ENCODE peak calls at places on chromosomes 7 and 10, in five cellular contexts. M, N, H, Z and T are unnamed samples.

GRCh38 chr10:69854685-69855345 is 53.1 kb downstream of the COL13A1 start:
- DNase-seq in N (no peak), M (no peak), Z (no peak), H (no peak), T (no peak)

GRCh38 chr7:98616381-98617050 is 569 bp upstream of the NPTX2 start:
- DNase-seq in N (no peak), H (no peak), Z (no peak), M (no peak), T (peak)

GRCh38 chr10:122954731-122955050 is 664 bp upstream of the C10orf88 start:
- DNase-seq in M (no peak), N (no peak), Z (no peak), H (no peak), T (no peak)

GRCh38 chr7:93910076-93910994 is 4.0 kb downstream of the GNGT1 start:
- DNase-seq in N (no peak), H (peak), M (peak), Z (peak), T (no peak)

GRCh38 chr10:129323877-129324276 is 143.2 kb upstream of the MGMT start:
- DNase-seq in N (no peak), Z (no peak), M (no peak), H (no peak), T (no peak)

GRCh38 chr10:75505840-75506506 is 74.5 kb downstream of the LRMDA start:
- DNase-seq in Z (no peak), M (no peak), N (no peak), H (no peak), T (no peak)

GRCh38 chr10:80506189-80506575 is 31.5 kb upstream of the SH2D4B start:
- DNase-seq in N (no peak), M (no peak), Z (peak), H (peak), T (peak)

GRCh38 chr7:80637453-80637852 is 989 bp upstream of the CD36 start:
- DNase-seq in H (no peak), Z (no peak), M (no peak), N (no peak), T (no peak)

GRCh38 chr10:48234807-48235206 is 39.7 kb downstream of the FRMPD2 start:
- DNase-seq in M (no peak), H (no peak), N (no peak), Z (no peak), T (no peak)

GRCh38 chr10:118256825-118257570 is 85.1 kb downstream of the FAM204A start:
- DNase-seq in M (no peak), H (no peak), Z (no peak), N (no peak), T (peak)

GRCh38 chr7:145036592-145037386 is 200.9 kb upstream of the TPK1 start:
- DNase-seq in Z (peak), N (peak), H (peak), M (no peak), T (peak)

GRCh38 chr7:12893292-12893691 is 205.9 kb downstream of the ARL4A start:
- DNase-seq in N (no peak), H (no peak), M (no peak), Z (no peak), T (no peak)

GRCh38 chr7:118689403-118689802 is 464.9 kb downstream of the ANKRD7 start:
- DNase-seq in H (no peak), Z (no peak), N (no peak), M (no peak), T (no peak)

GRCh38 chr7:64839910-64840309 is 45.7 kb downstream of the ZNF138 start:
- DNase-seq in N (no peak), M (no peak), Z (no peak), H (no peak), T (no peak)

GRCh38 chr7:26117142-26117807 is 34.7 kb upstream of the NFE2L3 start:
- DNase-seq in H (peak), N (no peak), M (no peak), Z (no peak), T (peak)

GRCh38 chr10:44567471-44567870 is 182.6 kb upstream of the CXCL12 start:
- DNase-seq in M (no peak), H (peak), N (no peak), Z (peak), T (no peak)

GRCh38 chr10:45473126-45473525 is 99.1 kb downstream of the ALOX5 start:
- DNase-seq in M (no peak), H (no peak), Z (no peak), N (no peak), T (no peak)

GRCh38 chr10:96319754-96320514 is 15.7 kb downstream of the DNTT start:
- DNase-seq in H (no peak), Z (no peak), M (no peak), N (no peak), T (no peak)

GRCh38 chr7:102454423-102454822 is 10.2 kb downstream of the ALKBH4 start:
- DNase-seq in H (no peak), Z (no peak), M (no peak), N (no peak), T (no peak)

GRCh38 chr10:113158183-113158582 is 208.1 kb downstream of the TCF7L2 start:
- DNase-seq in H (no peak), M (no peak), Z (no peak), N (no peak), T (no peak)

GRCh38 chr10:62077330-62078015 is 176.0 kb downstream of the ARID5B start:
- DNase-seq in M (no peak), N (no peak), H (no peak), Z (no peak), T (no peak)

GRCh38 chr10:52621635-52622079 is 150.9 kb downstream of the MBL2 start:
- DNase-seq in H (no peak), M (no peak), Z (no peak), N (no peak), T (no peak)

GRCh38 chr10:110413049-110413783 is 84.5 kb upstream of the DUSP5 start:
- DNase-seq in H (no peak), Z (peak), N (no peak), M (no peak), T (no peak)

GRCh38 chr7:18087031-18087686 is 59.5 kb upstream of the PRPS1L1 start:
- DNase-seq in Z (no peak), M (no peak), N (no peak), H (peak), T (peak)

GRCh38 chr10:76874151-76874550 is 763.5 kb downstream of the KCNMA1 start:
- DNase-seq in H (peak), Z (peak), M (peak), N (no peak), T (no peak)

GRCh38 chr10:97138174-97138573 is 47.6 kb downstream of the SLIT1 start:
- DNase-seq in H (no peak), M (no peak), N (no peak), Z (no peak), T (peak)

GRCh38 chr7:1894906-1895663 is 225.0 kb downstream of the ELFN1 start:
- DNase-seq in M (no peak), H (no peak), N (no peak), Z (no peak), T (no peak)

GRCh38 chr10:112793197-112793921 is 156.7 kb upstream of the TCF7L2 start:
- DNase-seq in M (no peak), H (peak), Z (no peak), N (no peak), T (no peak)